ENCODE peak calls at places on chromosomes 12 and 14, in six cellular contexts. One of them, this sample, is unnamed.

GRCh38 chr12:124236651-124237050 is 58.2 kb upstream of the RFLNA start:
- DNase-seq in GM23338: no peak
- DNase-seq in NCI-H2081 treated with DMSO at 0.1 percent for 48 hours: no peak
- DNase-seq in stimulated activated naive B cell treated with anti-CD40 and anti-IgM and Interleukin-4, amounts not matched to agents 10 μg/mL and 1 μg/mL and 100 μg/mL, for 72 hours: no peak
- DNase-seq in stomach: no peak
- DNase-seq in T-cell: no peak
- DNase-seq in this sample: no peak

GRCh38 chr12:52020539-52021336 is 14.0 kb downstream of the TAMALIN start:
- DNase-seq in GM23338: peak; percentile 91
- DNase-seq in NCI-H2081 treated with DMSO at 0.1 percent for 48 hours: peak; percentile 25
- DNase-seq in stimulated activated naive B cell treated with anti-CD40 and anti-IgM and Interleukin-4, amounts not matched to agents 10 μg/mL and 1 μg/mL and 100 μg/mL, for 72 hours: peak; percentile 57
- DNase-seq in stomach: peak; percentile 55
- DNase-seq in T-cell: peak; percentile 49
- DNase-seq in this sample: no peak

GRCh38 chr14:54796961-54797360 is 105.7 kb downstream of the GCH1 start:
- DNase-seq in GM23338: no peak
- DNase-seq in NCI-H2081 treated with DMSO at 0.1 percent for 48 hours: no peak
- DNase-seq in stimulated activated naive B cell treated with anti-CD40 and anti-IgM and Interleukin-4, amounts not matched to agents 10 μg/mL and 1 μg/mL and 100 μg/mL, for 72 hours: no peak
- DNase-seq in stomach: no peak
- DNase-seq in T-cell: no peak
- DNase-seq in this sample: no peak

GRCh38 chr12:130546494-130546893 is 169.6 kb downstream of the RIMBP2 start:
- DNase-seq in GM23338: no peak
- DNase-seq in NCI-H2081 treated with DMSO at 0.1 percent for 48 hours: no peak
- DNase-seq in stimulated activated naive B cell treated with anti-CD40 and anti-IgM and Interleukin-4, amounts not matched to agents 10 μg/mL and 1 μg/mL and 100 μg/mL, for 72 hours: no peak
- DNase-seq in stomach: no peak
- DNase-seq in T-cell: no peak
- DNase-seq in this sample: no peak

GRCh38 chr12:122980192-122981035 is at the start of gene ARL6IP4:
- DNase-seq in GM23338: peak; percentile 79
- DNase-seq in NCI-H2081 treated with DMSO at 0.1 percent for 48 hours: no peak
- DNase-seq in stimulated activated naive B cell treated with anti-CD40 and anti-IgM and Interleukin-4, amounts not matched to agents 10 μg/mL and 1 μg/mL and 100 μg/mL, for 72 hours: peak; percentile 61
- DNase-seq in stomach: peak; percentile 70
- DNase-seq in T-cell: peak; percentile 17
- DNase-seq in this sample: peak; percentile 91

GRCh38 chr12:89383235-89384049 is 31.1 kb upstream of the DUSP6 start:
- DNase-seq in GM23338: no peak
- DNase-seq in NCI-H2081 treated with DMSO at 0.1 percent for 48 hours: no peak
- DNase-seq in stimulated activated naive B cell treated with anti-CD40 and anti-IgM and Interleukin-4, amounts not matched to agents 10 μg/mL and 1 μg/mL and 100 μg/mL, for 72 hours: no peak
- DNase-seq in stomach: no peak
- DNase-seq in T-cell: no peak
- DNase-seq in this sample: no peak

GRCh38 chr12:129900306-129900705 is 3.5 kb downstream of the TMEM132D start:
- DNase-seq in GM23338: no peak
- DNase-seq in NCI-H2081 treated with DMSO at 0.1 percent for 48 hours: no peak
- DNase-seq in stimulated activated naive B cell treated with anti-CD40 and anti-IgM and Interleukin-4, amounts not matched to agents 10 μg/mL and 1 μg/mL and 100 μg/mL, for 72 hours: no peak
- DNase-seq in stomach: no peak
- DNase-seq in T-cell: no peak
- DNase-seq in this sample: no peak

GRCh38 chr14:103607039-103607668 is 21.9 kb upstream of the KLC1 start:
- DNase-seq in GM23338: peak; percentile 65
- DNase-seq in NCI-H2081 treated with DMSO at 0.1 percent for 48 hours: peak; percentile 70
- DNase-seq in stimulated activated naive B cell treated with anti-CD40 and anti-IgM and Interleukin-4, amounts not matched to agents 10 μg/mL and 1 μg/mL and 100 μg/mL, for 72 hours: peak; percentile 46
- DNase-seq in stomach: peak; percentile 52
- DNase-seq in T-cell: peak; percentile 39
- DNase-seq in this sample: peak; percentile 62

GRCh38 chr12:93886533-93887511 is 209.6 kb downstream of the CRADD start:
- DNase-seq in GM23338: no peak
- DNase-seq in NCI-H2081 treated with DMSO at 0.1 percent for 48 hours: no peak
- DNase-seq in stimulated activated naive B cell treated with anti-CD40 and anti-IgM and Interleukin-4, amounts not matched to agents 10 μg/mL and 1 μg/mL and 100 μg/mL, for 72 hours: no peak
- DNase-seq in stomach: no peak
- DNase-seq in T-cell: no peak
- DNase-seq in this sample: no peak

GRCh38 chr14:22047105-22047504 is 373.5 kb upstream of the OR4E1 start:
- DNase-seq in GM23338: peak; percentile 80
- DNase-seq in NCI-H2081 treated with DMSO at 0.1 percent for 48 hours: no peak
- DNase-seq in stimulated activated naive B cell treated with anti-CD40 and anti-IgM and Interleukin-4, amounts not matched to agents 10 μg/mL and 1 μg/mL and 100 μg/mL, for 72 hours: no peak
- DNase-seq in stomach: no peak
- DNase-seq in T-cell: peak; percentile 18
- DNase-seq in this sample: no peak

GRCh38 chr14:24343795-24344660 is 4.2 kb upstream of the RIPK3 start:
- DNase-seq in GM23338: no peak
- DNase-seq in NCI-H2081 treated with DMSO at 0.1 percent for 48 hours: no peak
- DNase-seq in stimulated activated naive B cell treated with anti-CD40 and anti-IgM and Interleukin-4, amounts not matched to agents 10 μg/mL and 1 μg/mL and 100 μg/mL, for 72 hours: no peak
- DNase-seq in stomach: no peak
- DNase-seq in T-cell: no peak
- DNase-seq in this sample: no peak

GRCh38 chr14:28879571-28879970 is 113.0 kb downstream of the FOXG1 start:
- DNase-seq in GM23338: peak; percentile 19
- DNase-seq in NCI-H2081 treated with DMSO at 0.1 percent for 48 hours: peak; percentile 55
- DNase-seq in stimulated activated naive B cell treated with anti-CD40 and anti-IgM and Interleukin-4, amounts not matched to agents 10 μg/mL and 1 μg/mL and 100 μg/mL, for 72 hours: no peak
- DNase-seq in stomach: no peak
- DNase-seq in T-cell: no peak
- DNase-seq in this sample: no peak

GRCh38 chr12:98154850-98155249 is 360.5 kb upstream of the TMPO start:
- DNase-seq in GM23338: peak; percentile 78
- DNase-seq in NCI-H2081 treated with DMSO at 0.1 percent for 48 hours: peak; percentile 73
- DNase-seq in stimulated activated naive B cell treated with anti-CD40 and anti-IgM and Interleukin-4, amounts not matched to agents 10 μg/mL and 1 μg/mL and 100 μg/mL, for 72 hours: no peak
- DNase-seq in stomach: no peak
- DNase-seq in T-cell: no peak
- DNase-seq in this sample: no peak

GRCh38 chr12:1916396-1917171 is 1.9 kb downstream of the CACNA2D4 start:
- DNase-seq in GM23338: no peak
- DNase-seq in NCI-H2081 treated with DMSO at 0.1 percent for 48 hours: peak; percentile 16
- DNase-seq in stimulated activated naive B cell treated with anti-CD40 and anti-IgM and Interleukin-4, amounts not matched to agents 10 μg/mL and 1 μg/mL and 100 μg/mL, for 72 hours: peak; percentile 0
- DNase-seq in stomach: peak; percentile 27
- DNase-seq in T-cell: no peak
- DNase-seq in this sample: no peak

GRCh38 chr14:31992051-31992450 is 85.1 kb upstream of the ARHGAP5 start:
- DNase-seq in GM23338: no peak
- DNase-seq in NCI-H2081 treated with DMSO at 0.1 percent for 48 hours: no peak
- DNase-seq in stimulated activated naive B cell treated with anti-CD40 and anti-IgM and Interleukin-4, amounts not matched to agents 10 μg/mL and 1 μg/mL and 100 μg/mL, for 72 hours: no peak
- DNase-seq in stomach: no peak
- DNase-seq in T-cell: no peak
- DNase-seq in this sample: no peak

GRCh38 chr12:53098354-53098981 is 1.0 kb downstream of the IGFBP6 start:
- DNase-seq in GM23338: peak; percentile 34
- DNase-seq in NCI-H2081 treated with DMSO at 0.1 percent for 48 hours: no peak
- DNase-seq in stimulated activated naive B cell treated with anti-CD40 and anti-IgM and Interleukin-4, amounts not matched to agents 10 μg/mL and 1 μg/mL and 100 μg/mL, for 72 hours: no peak
- DNase-seq in stomach: peak; percentile 24
- DNase-seq in T-cell: no peak
- DNase-seq in this sample: no peak

GRCh38 chr12:89468017-89468416 is 56.6 kb downstream of the GALNT4 start:
- DNase-seq in GM23338: no peak
- DNase-seq in NCI-H2081 treated with DMSO at 0.1 percent for 48 hours: no peak
- DNase-seq in stimulated activated naive B cell treated with anti-CD40 and anti-IgM and Interleukin-4, amounts not matched to agents 10 μg/mL and 1 μg/mL and 100 μg/mL, for 72 hours: no peak
- DNase-seq in stomach: no peak
- DNase-seq in T-cell: no peak
- DNase-seq in this sample: no peak

GRCh38 chr12:22803725-22804124 is 178.8 kb downstream of the ETNK1 start:
- DNase-seq in GM23338: peak; percentile 59
- DNase-seq in NCI-H2081 treated with DMSO at 0.1 percent for 48 hours: no peak
- DNase-seq in stimulated activated naive B cell treated with anti-CD40 and anti-IgM and Interleukin-4, amounts not matched to agents 10 μg/mL and 1 μg/mL and 100 μg/mL, for 72 hours: no peak
- DNase-seq in stomach: no peak
- DNase-seq in T-cell: no peak
- DNase-seq in this sample: no peak

GRCh38 chr12:66329941-66330340 is 27.6 kb downstream of the HELB start:
- DNase-seq in GM23338: no peak
- DNase-seq in NCI-H2081 treated with DMSO at 0.1 percent for 48 hours: no peak
- DNase-seq in stimulated activated naive B cell treated with anti-CD40 and anti-IgM and Interleukin-4, amounts not matched to agents 10 μg/mL and 1 μg/mL and 100 μg/mL, for 72 hours: no peak
- DNase-seq in stomach: no peak
- DNase-seq in T-cell: no peak
- DNase-seq in this sample: no peak

GRCh38 chr14:91315844-91316267 is 71.4 kb upstream of the GPR68 start:
- DNase-seq in GM23338: no peak
- DNase-seq in NCI-H2081 treated with DMSO at 0.1 percent for 48 hours: no peak
- DNase-seq in stimulated activated naive B cell treated with anti-CD40 and anti-IgM and Interleukin-4, amounts not matched to agents 10 μg/mL and 1 μg/mL and 100 μg/mL, for 72 hours: peak; percentile 91
- DNase-seq in stomach: peak; percentile 46
- DNase-seq in T-cell: peak; percentile 88
- DNase-seq in this sample: peak; percentile 84

GRCh38 chr12:116354534-116354933 is 77.0 kb upstream of the MED13L start:
- DNase-seq in GM23338: no peak
- DNase-seq in NCI-H2081 treated with DMSO at 0.1 percent for 48 hours: no peak
- DNase-seq in stimulated activated naive B cell treated with anti-CD40 and anti-IgM and Interleukin-4, amounts not matched to agents 10 μg/mL and 1 μg/mL and 100 μg/mL, for 72 hours: no peak
- DNase-seq in stomach: no peak
- DNase-seq in T-cell: no peak
- DNase-seq in this sample: no peak

GRCh38 chr14:102633906-102634595 is 41.6 kb downstream of the RCOR1 start:
- DNase-seq in GM23338: no peak
- DNase-seq in NCI-H2081 treated with DMSO at 0.1 percent for 48 hours: no peak
- DNase-seq in stimulated activated naive B cell treated with anti-CD40 and anti-IgM and Interleukin-4, amounts not matched to agents 10 μg/mL and 1 μg/mL and 100 μg/mL, for 72 hours: no peak
- DNase-seq in stomach: no peak
- DNase-seq in T-cell: no peak
- DNase-seq in this sample: no peak

GRCh38 chr12:26786491-26787124 is 46.4 kb downstream of the ITPR2 start:
- DNase-seq in GM23338: no peak
- DNase-seq in NCI-H2081 treated with DMSO at 0.1 percent for 48 hours: no peak
- DNase-seq in stimulated activated naive B cell treated with anti-CD40 and anti-IgM and Interleukin-4, amounts not matched to agents 10 μg/mL and 1 μg/mL and 100 μg/mL, for 72 hours: no peak
- DNase-seq in stomach: no peak
- DNase-seq in T-cell: no peak
- DNase-seq in this sample: no peak

GRCh38 chr14:37546621-37547447 is 48.2 kb downstream of the FOXA1 start:
- DNase-seq in GM23338: no peak
- DNase-seq in NCI-H2081 treated with DMSO at 0.1 percent for 48 hours: no peak
- DNase-seq in stimulated activated naive B cell treated with anti-CD40 and anti-IgM and Interleukin-4, amounts not matched to agents 10 μg/mL and 1 μg/mL and 100 μg/mL, for 72 hours: no peak
- DNase-seq in stomach: no peak
- DNase-seq in T-cell: no peak
- DNase-seq in this sample: no peak

GRCh38 chr12:63276537-63277365 is 125.8 kb upstream of the AVPR1A start:
- DNase-seq in GM23338: peak; percentile 86
- DNase-seq in NCI-H2081 treated with DMSO at 0.1 percent for 48 hours: no peak
- DNase-seq in stimulated activated naive B cell treated with anti-CD40 and anti-IgM and Interleukin-4, amounts not matched to agents 10 μg/mL and 1 μg/mL and 100 μg/mL, for 72 hours: no peak
- DNase-seq in stomach: peak; percentile 61
- DNase-seq in T-cell: no peak
- DNase-seq in this sample: no peak

GRCh38 chr14:105358140-105358846 is 40.0 kb upstream of the TEX22 start:
- DNase-seq in GM23338: no peak
- DNase-seq in NCI-H2081 treated with DMSO at 0.1 percent for 48 hours: no peak
- DNase-seq in stimulated activated naive B cell treated with anti-CD40 and anti-IgM and Interleukin-4, amounts not matched to agents 10 μg/mL and 1 μg/mL and 100 μg/mL, for 72 hours: no peak
- DNase-seq in stomach: no peak
- DNase-seq in T-cell: no peak
- DNase-seq in this sample: no peak

GRCh38 chr12:93786669-93787397 is 109.7 kb downstream of the CRADD start:
- DNase-seq in GM23338: no peak
- DNase-seq in NCI-H2081 treated with DMSO at 0.1 percent for 48 hours: no peak
- DNase-seq in stimulated activated naive B cell treated with anti-CD40 and anti-IgM and Interleukin-4, amounts not matched to agents 10 μg/mL and 1 μg/mL and 100 μg/mL, for 72 hours: no peak
- DNase-seq in stomach: no peak
- DNase-seq in T-cell: no peak
- DNase-seq in this sample: no peak

GRCh38 chr12:4116251-4117111 is 157.1 kb upstream of the CCND2 start:
- DNase-seq in GM23338: peak; percentile 62
- DNase-seq in NCI-H2081 treated with DMSO at 0.1 percent for 48 hours: no peak
- DNase-seq in stimulated activated naive B cell treated with anti-CD40 and anti-IgM and Interleukin-4, amounts not matched to agents 10 μg/mL and 1 μg/mL and 100 μg/mL, for 72 hours: no peak
- DNase-seq in stomach: no peak
- DNase-seq in T-cell: no peak
- DNase-seq in this sample: no peak

GRCh38 chr14:61584258-61584657 is 111.1 kb upstream of the HIF1A start:
- DNase-seq in GM23338: no peak
- DNase-seq in NCI-H2081 treated with DMSO at 0.1 percent for 48 hours: no peak
- DNase-seq in stimulated activated naive B cell treated with anti-CD40 and anti-IgM and Interleukin-4, amounts not matched to agents 10 μg/mL and 1 μg/mL and 100 μg/mL, for 72 hours: no peak
- DNase-seq in stomach: no peak
- DNase-seq in T-cell: no peak
- DNase-seq in this sample: no peak

GRCh38 chr14:100775351-100775830 is 48.7 kb downstream of the DLK1 start:
- DNase-seq in GM23338: no peak
- DNase-seq in NCI-H2081 treated with DMSO at 0.1 percent for 48 hours: no peak
- DNase-seq in stimulated activated naive B cell treated with anti-CD40 and anti-IgM and Interleukin-4, amounts not matched to agents 10 μg/mL and 1 μg/mL and 100 μg/mL, for 72 hours: no peak
- DNase-seq in stomach: no peak
- DNase-seq in T-cell: no peak
- DNase-seq in this sample: no peak

GRCh38 chr14:38042356-38042755 is 165.3 kb upstream of the SSTR1 start:
- DNase-seq in GM23338: peak; percentile 21
- DNase-seq in NCI-H2081 treated with DMSO at 0.1 percent for 48 hours: no peak
- DNase-seq in stimulated activated naive B cell treated with anti-CD40 and anti-IgM and Interleukin-4, amounts not matched to agents 10 μg/mL and 1 μg/mL and 100 μg/mL, for 72 hours: no peak
- DNase-seq in stomach: no peak
- DNase-seq in T-cell: no peak
- DNase-seq in this sample: no peak

GRCh38 chr14:68969278-68969677 is 9.8 kb downstream of the ACTN1 start:
- DNase-seq in GM23338: no peak
- DNase-seq in NCI-H2081 treated with DMSO at 0.1 percent for 48 hours: no peak
- DNase-seq in stimulated activated naive B cell treated with anti-CD40 and anti-IgM and Interleukin-4, amounts not matched to agents 10 μg/mL and 1 μg/mL and 100 μg/mL, for 72 hours: no peak
- DNase-seq in stomach: no peak
- DNase-seq in T-cell: no peak
- DNase-seq in this sample: no peak

GRCh38 chr14:101827286-101827685 is 65.8 kb downstream of the PPP2R5C start:
- DNase-seq in GM23338: no peak
- DNase-seq in NCI-H2081 treated with DMSO at 0.1 percent for 48 hours: no peak
- DNase-seq in stimulated activated naive B cell treated with anti-CD40 and anti-IgM and Interleukin-4, amounts not matched to agents 10 μg/mL and 1 μg/mL and 100 μg/mL, for 72 hours: no peak
- DNase-seq in stomach: no peak
- DNase-seq in T-cell: no peak
- DNase-seq in this sample: no peak

GRCh38 chr14:94612580-94613554 is 676 bp downstream of the SERPINA3 start:
- DNase-seq in GM23338: no peak
- DNase-seq in NCI-H2081 treated with DMSO at 0.1 percent for 48 hours: no peak
- DNase-seq in stimulated activated naive B cell treated with anti-CD40 and anti-IgM and Interleukin-4, amounts not matched to agents 10 μg/mL and 1 μg/mL and 100 μg/mL, for 72 hours: no peak
- DNase-seq in stomach: no peak
- DNase-seq in T-cell: no peak
- DNase-seq in this sample: no peak

GRCh38 chr14:69870613-69871012 is 8.6 kb upstream of the SMOC1 start:
- DNase-seq in GM23338: no peak
- DNase-seq in NCI-H2081 treated with DMSO at 0.1 percent for 48 hours: no peak
- DNase-seq in stimulated activated naive B cell treated with anti-CD40 and anti-IgM and Interleukin-4, amounts not matched to agents 10 μg/mL and 1 μg/mL and 100 μg/mL, for 72 hours: no peak
- DNase-seq in stomach: no peak
- DNase-seq in T-cell: no peak
- DNase-seq in this sample: no peak

GRCh38 chr14:57962293-57962996 is 96.6 kb upstream of the SLC35F4 start:
- DNase-seq in GM23338: peak; percentile 95
- DNase-seq in NCI-H2081 treated with DMSO at 0.1 percent for 48 hours: no peak
- DNase-seq in stimulated activated naive B cell treated with anti-CD40 and anti-IgM and Interleukin-4, amounts not matched to agents 10 μg/mL and 1 μg/mL and 100 μg/mL, for 72 hours: no peak
- DNase-seq in stomach: no peak
- DNase-seq in T-cell: no peak
- DNase-seq in this sample: no peak

GRCh38 chr14:60327447-60328331 is 78.7 kb downstream of the PPM1A start:
- DNase-seq in GM23338: peak; percentile 69
- DNase-seq in NCI-H2081 treated with DMSO at 0.1 percent for 48 hours: no peak
- DNase-seq in stimulated activated naive B cell treated with anti-CD40 and anti-IgM and Interleukin-4, amounts not matched to agents 10 μg/mL and 1 μg/mL and 100 μg/mL, for 72 hours: peak; percentile 58
- DNase-seq in stomach: peak; percentile 56
- DNase-seq in T-cell: no peak
- DNase-seq in this sample: peak; percentile 39

GRCh38 chr12:85275359-85275758 is 4.7 kb upstream of the ALX1 start:
- DNase-seq in GM23338: peak; percentile 18
- DNase-seq in NCI-H2081 treated with DMSO at 0.1 percent for 48 hours: no peak
- DNase-seq in stimulated activated naive B cell treated with anti-CD40 and anti-IgM and Interleukin-4, amounts not matched to agents 10 μg/mL and 1 μg/mL and 100 μg/mL, for 72 hours: no peak
- DNase-seq in stomach: no peak
- DNase-seq in T-cell: no peak
- DNase-seq in this sample: no peak